ENCODE peak calls at places on chromosomes 11 and 22, in nine cellular contexts. One of them, this sample, is unnamed. For H3K36me3, the result is how much of the 10 kb centered on the place peaks cover.

GRCh38 chr11:120520091-120520822 is 8.7 kb downstream of the GRIK4 start:
- DNase-seq in IMR-90: no peak
- DNase-seq in K562: no peak
- DNase-seq in neural progenitor cell: no peak
- DNase-seq in fibroblast of lung: no peak
- DNase-seq in hepatocyte: no peak
- DNase-seq in endothelial cell of umbilical vein: no peak
- DNase-seq in GM23248: no peak
- DNase-seq in HCT116: no peak
- DNase-seq in this sample: no peak

GRCh38 chr22:38266120-38266519 is 6.7 kb downstream of the TMEM184B start:
- DNase-seq in IMR-90: peak
- DNase-seq in K562: peak
- DNase-seq in neural progenitor cell: no peak
- DNase-seq in fibroblast of lung: no peak
- DNase-seq in hepatocyte: no peak
- DNase-seq in endothelial cell of umbilical vein: no peak
- DNase-seq in GM23248: no peak
- DNase-seq in HCT116: no peak
- DNase-seq in this sample: no peak

GRCh38 chr11:18253222-18253621 is 4.8 kb upstream of the SAA2 start:
- DNase-seq in IMR-90: no peak
- DNase-seq in K562: no peak
- DNase-seq in neural progenitor cell: no peak
- DNase-seq in fibroblast of lung: no peak
- DNase-seq in hepatocyte: no peak
- DNase-seq in endothelial cell of umbilical vein: no peak
- DNase-seq in GM23248: no peak
- DNase-seq in HCT116: peak
- DNase-seq in this sample: peak

GRCh38 chr22:49506010-49506400 is 321.7 kb downstream of the BRD1 start:
- DNase-seq in IMR-90: no peak
- DNase-seq in K562: no peak
- DNase-seq in neural progenitor cell: no peak
- DNase-seq in fibroblast of lung: no peak
- DNase-seq in hepatocyte: no peak
- DNase-seq in endothelial cell of umbilical vein: no peak
- DNase-seq in GM23248: no peak
- DNase-seq in HCT116: no peak
- DNase-seq in this sample: no peak

GRCh38 chr11:100878474-100878873 is 191.4 kb downstream of the ARHGAP42 start:
- DNase-seq in IMR-90: peak
- DNase-seq in K562: no peak
- DNase-seq in neural progenitor cell: no peak
- DNase-seq in fibroblast of lung: peak
- DNase-seq in hepatocyte: no peak
- DNase-seq in endothelial cell of umbilical vein: no peak
- DNase-seq in GM23248: peak
- DNase-seq in HCT116: no peak
- DNase-seq in this sample: no peak

GRCh38 chr11:105164226-105164625 is 24.7 kb upstream of the CARD18 start:
- DNase-seq in IMR-90: no peak
- DNase-seq in K562: no peak
- DNase-seq in neural progenitor cell: no peak
- DNase-seq in fibroblast of lung: no peak
- DNase-seq in hepatocyte: no peak
- DNase-seq in endothelial cell of umbilical vein: no peak
- DNase-seq in GM23248: no peak
- DNase-seq in HCT116: no peak
- DNase-seq in this sample: no peak

GRCh38 chr11:100823360-100823759 is 136.3 kb downstream of the ARHGAP42 start:
- DNase-seq in IMR-90: peak
- DNase-seq in K562: no peak
- DNase-seq in neural progenitor cell: no peak
- DNase-seq in fibroblast of lung: peak
- DNase-seq in hepatocyte: no peak
- DNase-seq in endothelial cell of umbilical vein: no peak
- DNase-seq in GM23248: peak
- DNase-seq in HCT116: no peak
- DNase-seq in this sample: no peak

GRCh38 chr11:116534270-116534975 is 238.4 kb downstream of the BUD13 start:
- DNase-seq in IMR-90: no peak
- DNase-seq in K562: no peak
- DNase-seq in neural progenitor cell: no peak
- DNase-seq in fibroblast of lung: no peak
- DNase-seq in hepatocyte: no peak
- DNase-seq in endothelial cell of umbilical vein: no peak
- DNase-seq in GM23248: no peak
- DNase-seq in HCT116: no peak
- DNase-seq in this sample: no peak

GRCh38 chr11:70627219-70627618 is 228.9 kb downstream of the CTTN start:
- DNase-seq in IMR-90: no peak
- DNase-seq in K562: no peak
- DNase-seq in neural progenitor cell: no peak
- DNase-seq in fibroblast of lung: no peak
- DNase-seq in hepatocyte: peak
- DNase-seq in endothelial cell of umbilical vein: no peak
- DNase-seq in GM23248: no peak
- DNase-seq in HCT116: no peak
- DNase-seq in this sample: no peak

DNA sequence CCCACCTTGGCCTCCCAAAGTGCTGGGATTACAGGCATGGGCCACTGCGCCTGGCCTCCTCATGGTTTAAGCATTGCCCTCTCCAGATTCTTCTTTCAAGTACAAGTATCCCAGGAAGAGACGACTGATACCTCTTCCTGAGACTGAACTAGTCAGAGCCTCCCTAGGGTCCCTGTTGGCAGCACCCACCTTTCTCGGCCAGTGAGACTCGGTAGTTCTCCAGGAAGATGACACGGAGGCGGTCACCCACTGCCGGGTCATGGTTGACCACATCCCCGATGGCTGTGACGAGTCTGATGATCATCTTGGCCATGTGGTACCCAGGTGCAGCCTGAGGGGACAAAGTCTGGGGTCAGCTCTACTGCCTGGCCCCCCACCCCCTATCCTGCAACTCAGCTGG is 7.2 kb upstream of the RASGRP2 start:
- DNase-seq in IMR-90: no peak
- DNase-seq in K562: no peak
- DNase-seq in neural progenitor cell: no peak
- DNase-seq in fibroblast of lung: no peak
- DNase-seq in hepatocyte: no peak
- DNase-seq in endothelial cell of umbilical vein: no peak
- DNase-seq in GM23248: no peak
- DNase-seq in HCT116: no peak
- DNase-seq in this sample: no peak
- H3K36me3 ChIP-seq in IMR-90: under half
- H3K36me3 ChIP-seq in K562: under half
- H3K36me3 ChIP-seq in neural progenitor cell: under half
- H3K36me3 ChIP-seq in fibroblast of lung: under half
- H3K36me3 ChIP-seq in hepatocyte: under half
- H3K36me3 ChIP-seq in endothelial cell of umbilical vein: under half
- H3K36me3 ChIP-seq in GM23248: under half
- H3K36me3 ChIP-seq in HCT116: under half
- H3K36me3 ChIP-seq in this sample: under half

GRCh38 chr11:20595101-20595500 is 4.3 kb upstream of the SLC6A5 start:
- DNase-seq in IMR-90: no peak
- DNase-seq in K562: no peak
- DNase-seq in neural progenitor cell: no peak
- DNase-seq in fibroblast of lung: no peak
- DNase-seq in hepatocyte: no peak
- DNase-seq in endothelial cell of umbilical vein: no peak
- DNase-seq in GM23248: no peak
- DNase-seq in HCT116: no peak
- DNase-seq in this sample: no peak
- H3K4me2 ChIP-seq in IMR-90: no peak
- H3K4me2 ChIP-seq in K562: no peak
- H3K4me2 ChIP-seq in neural progenitor cell: no peak
- H3K4me2 ChIP-seq in fibroblast of lung: no peak
- H3K4me2 ChIP-seq in hepatocyte: no peak
- H3K4me2 ChIP-seq in endothelial cell of umbilical vein: no peak
- H3K4me2 ChIP-seq in GM23248: no peak
- H3K4me2 ChIP-seq in HCT116: no peak
- H3K4me2 ChIP-seq in this sample: no peak

DNA sequence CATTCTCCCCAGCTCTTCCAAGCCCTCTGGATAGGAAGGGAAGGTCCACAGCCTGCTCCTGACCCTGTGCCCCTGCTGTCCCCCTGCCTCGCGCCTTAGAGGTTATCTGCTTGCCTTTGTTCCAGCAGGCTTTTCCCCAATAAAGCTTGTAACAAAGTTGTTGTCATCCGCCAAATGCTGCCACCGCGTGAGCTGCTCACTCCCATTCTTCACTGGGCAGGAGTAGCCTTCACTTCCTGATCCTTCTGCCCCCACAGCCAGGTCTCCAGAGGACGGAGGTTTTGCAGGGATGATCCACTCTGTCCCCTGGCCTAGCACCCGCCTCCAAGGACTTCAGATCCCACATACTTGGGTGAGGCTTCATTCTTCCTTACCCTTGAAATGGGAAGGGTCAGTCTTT is 94.0 kb upstream of the RASSF10 start:
- DNase-seq in IMR-90: no peak
- DNase-seq in K562: no peak
- DNase-seq in neural progenitor cell: no peak
- DNase-seq in fibroblast of lung: no peak
- DNase-seq in hepatocyte: no peak
- DNase-seq in endothelial cell of umbilical vein: no peak
- DNase-seq in GM23248: no peak
- DNase-seq in HCT116: no peak
- DNase-seq in this sample: no peak
- H3K36me3 ChIP-seq in IMR-90: under half
- H3K36me3 ChIP-seq in K562: under half
- H3K36me3 ChIP-seq in neural progenitor cell: under half
- H3K36me3 ChIP-seq in fibroblast of lung: under half
- H3K36me3 ChIP-seq in hepatocyte: under half
- H3K36me3 ChIP-seq in endothelial cell of umbilical vein: under half
- H3K36me3 ChIP-seq in GM23248: under half
- H3K36me3 ChIP-seq in HCT116: under half
- H3K36me3 ChIP-seq in this sample: under half

GRCh38 chr11:77127969-77128691 is at the start of gene MYO7A:
- DNase-seq in IMR-90: peak
- DNase-seq in K562: peak
- DNase-seq in neural progenitor cell: peak
- DNase-seq in fibroblast of lung: peak
- DNase-seq in hepatocyte: peak
- DNase-seq in endothelial cell of umbilical vein: peak
- DNase-seq in GM23248: peak
- DNase-seq in HCT116: no peak
- DNase-seq in this sample: peak
- H3K4me2 ChIP-seq in IMR-90: peak
- H3K4me2 ChIP-seq in K562: peak
- H3K4me2 ChIP-seq in neural progenitor cell: peak
- H3K4me2 ChIP-seq in fibroblast of lung: peak
- H3K4me2 ChIP-seq in hepatocyte: peak
- H3K4me2 ChIP-seq in endothelial cell of umbilical vein: peak
- H3K4me2 ChIP-seq in GM23248: peak
- H3K4me2 ChIP-seq in HCT116: peak
- H3K4me2 ChIP-seq in this sample: peak

DNA sequence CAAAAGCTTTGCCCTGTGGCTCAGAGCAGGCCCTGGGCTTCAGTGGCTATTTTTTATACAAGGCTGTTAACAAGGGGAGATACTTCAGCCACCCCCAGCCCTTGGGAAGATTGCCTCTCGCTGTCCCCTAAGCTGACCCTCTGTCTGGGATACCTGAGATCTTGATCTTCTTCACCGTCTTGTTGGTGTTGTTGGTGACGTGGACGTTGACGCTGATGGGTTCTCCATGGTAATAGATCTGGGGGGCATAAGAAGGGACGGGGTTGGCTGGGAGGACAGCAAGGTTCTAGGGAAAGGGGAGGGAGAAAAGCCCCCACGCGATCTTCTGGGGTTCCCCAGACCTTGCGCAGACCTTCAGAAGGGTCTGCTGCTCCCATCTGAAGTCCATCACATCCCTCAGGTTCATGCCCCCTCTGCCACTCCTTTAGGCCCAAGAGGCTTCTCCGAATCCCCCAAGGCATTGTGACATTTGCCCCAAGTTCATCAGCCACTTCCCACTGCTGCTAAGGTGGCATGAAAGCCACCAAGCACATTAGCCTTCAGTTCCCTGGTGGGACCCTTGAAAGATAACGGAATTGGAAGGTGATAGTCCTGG is 36.7 kb downstream of the TPBGL start:
- DNase-seq in IMR-90: no peak
- DNase-seq in K562: no peak
- DNase-seq in neural progenitor cell: no peak
- DNase-seq in fibroblast of lung: no peak
- DNase-seq in hepatocyte: no peak
- DNase-seq in endothelial cell of umbilical vein: no peak
- DNase-seq in GM23248: no peak
- DNase-seq in HCT116: no peak
- DNase-seq in this sample: no peak
- H3K36me3 ChIP-seq in IMR-90: under half
- H3K36me3 ChIP-seq in K562: half or more
- H3K36me3 ChIP-seq in neural progenitor cell: under half
- H3K36me3 ChIP-seq in fibroblast of lung: under half
- H3K36me3 ChIP-seq in hepatocyte: under half
- H3K36me3 ChIP-seq in endothelial cell of umbilical vein: under half
- H3K36me3 ChIP-seq in GM23248: under half
- H3K36me3 ChIP-seq in HCT116: under half
- H3K36me3 ChIP-seq in this sample: half or more